ENCODE peak calls at places on chromosomes 3 and 15, in seven cellular contexts. N, T, R, Q, J, E and D are unnamed samples. For H3K36me3, the result is how much of the 10 kb centered on the place peaks cover.

GRCh38 chr3:192842711-192843436 is 74.8 kb downstream of the MB21D2 start:
- DNase-seq in N (no peak), E (no peak), R (no peak), J (no peak), Q (no peak), T (no peak), D (no peak)

GRCh38 chr3:52446042-52446441 is 1.1 kb upstream of the SEMA3G start:
- DNase-seq in J (no peak), R (no peak), Q (no peak), N (no peak), T (no peak), E (no peak), D (no peak)

GRCh38 chr3:195895900-195896360 is 12.4 kb downstream of the TNK2 start:
- DNase-seq in T (peak), N (peak), R (peak), J (peak), E (peak), Q (peak), D (no peak)

GRCh38 chr3:133578548-133579191 is 5.2 kb downstream of the CDV3 start:
- DNase-seq in Q (no peak), N (no peak), E (no peak), J (no peak), T (peak), R (peak), D (no peak)

GRCh38 chr3:174483254-174483653 is 375.9 kb upstream of the NAALADL2 start:
- DNase-seq in T (no peak), N (no peak), R (no peak), E (no peak), J (no peak), Q (no peak), D (no peak)

GRCh38 chr3:63642488-63642887 is 10.0 kb upstream of the SNTN start:
- DNase-seq in N (no peak), E (no peak), T (no peak), J (no peak), Q (no peak), R (no peak), D (no peak)

GRCh38 chr3:194306109-194306686 is 44.9 kb downstream of the CPN2 start:
- DNase-seq in R (no peak), N (no peak), T (peak), Q (no peak), E (no peak), J (peak), D (no peak)

GRCh38 chr3:44762170-44762677 is 630 bp downstream of the KIF15 start:
- DNase-seq in R (no peak), T (peak), N (no peak), E (no peak), J (no peak), Q (no peak), D (no peak)

GRCh38 chr15:58340176-58340575 is 91.6 kb upstream of the LIPC start:
- DNase-seq in E (no peak), Q (no peak), J (no peak), T (no peak), R (no peak), N (no peak), D (no peak)

GRCh38 chr15:70199601-70200000 is 101.9 kb upstream of the TLE3 start:
- DNase-seq in J (no peak), R (no peak), Q (no peak), T (no peak), N (no peak), E (no peak), D (no peak)

GRCh38 chr3:128133273-128133883 is 9.8 kb upstream of the RUVBL1 start:
- DNase-seq in Q (peak), N (no peak), E (no peak), J (no peak), R (no peak), T (peak), D (no peak)

GRCh38 chr15:69224383-69224782 is 63.9 kb downstream of the GLCE start:
- DNase-seq in E (no peak), J (no peak), N (no peak), R (no peak), T (no peak), Q (peak), D (no peak)

GRCh38 chr3:16379838-16380237 is 114.8 kb downstream of the OXNAD1 start:
- DNase-seq in R (no peak), E (no peak), N (no peak), Q (no peak), T (peak), J (no peak), D (no peak)

GRCh38 chr3:195808741-195809290 is 2.9 kb downstream of the MUC4 start:
- DNase-seq in Q (no peak), T (no peak), J (no peak), R (no peak), N (no peak), E (no peak), D (no peak)

GRCh38 chr15:36371509-36371908 is 207.9 kb upstream of the CDIN1 start:
- DNase-seq in T (no peak), R (no peak), E (no peak), J (no peak), Q (no peak), N (no peak), D (no peak)

DNA sequence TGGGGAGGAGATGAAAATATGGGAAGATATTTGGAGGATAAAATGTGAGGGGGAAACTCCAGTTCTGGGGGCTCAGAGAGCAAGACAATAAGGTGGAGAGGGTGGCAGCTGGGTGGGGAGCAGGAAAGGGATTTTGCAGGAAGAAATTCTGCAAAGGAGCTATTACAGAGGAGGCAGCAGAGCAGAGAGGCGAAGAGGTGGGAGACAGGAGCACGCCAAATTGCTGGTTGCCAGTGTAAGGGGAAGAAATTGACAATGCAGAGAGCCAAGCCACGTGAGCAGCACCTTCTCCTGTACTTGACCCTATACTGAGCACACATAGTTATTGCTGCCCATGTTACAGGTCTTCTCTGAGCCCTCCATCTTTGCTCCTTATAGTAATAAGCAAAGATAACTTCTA is 190.3 kb upstream of the ONECUT1 start:
- DNase-seq in N (no peak), Q (no peak), T (no peak), J (no peak), R (no peak), E (no peak), D (no peak)
- TF ChIP-seq CTCF in N (no peak), Q (no peak), T (no peak), J (no peak), R (no peak), E (no peak), D (no peak)

GRCh38 chr3:138232705-138233364 is 45.7 kb downstream of the ARMC8 start:
- DNase-seq in R (no peak), T (no peak), E (no peak), J (no peak), N (no peak), Q (no peak), D (no peak)

GRCh38 chr3:138230525-138230924 is 43.4 kb downstream of the ARMC8 start:
- DNase-seq in T (no peak), Q (no peak), J (no peak), R (no peak), N (no peak), E (no peak), D (no peak)

GRCh38 chr3:138234401-138235179 is 47.5 kb downstream of the ARMC8 start:
- DNase-seq in T (no peak), R (no peak), J (no peak), E (no peak), N (no peak), Q (no peak), D (no peak)
- H3K36me3 ChIP-seq in T (half or more), R (half or more), J (under half), E (under half), N (under half), Q (half or more), D (under half)

GRCh38 chr3:105678017-105678416 is 190.8 kb downstream of the CBLB start:
- DNase-seq in T (no peak), Q (no peak), N (no peak), J (no peak), R (no peak), E (no peak), D (no peak)

GRCh38 chr3:105674437-105675065 is 194.3 kb downstream of the CBLB start:
- DNase-seq in Q (no peak), J (no peak), R (no peak), T (no peak), N (no peak), E (no peak), D (no peak)

GRCh38 chr3:105676621-105677300 is 192.1 kb downstream of the CBLB start:
- DNase-seq in Q (no peak), T (no peak), J (no peak), N (no peak), E (no peak), R (no peak), D (no peak)

GRCh38 chr3:105672996-105673395 is 195.8 kb downstream of the CBLB start:
- DNase-seq in T (no peak), E (no peak), Q (no peak), J (no peak), R (no peak), N (no peak), D (no peak)
- TF ChIP-seq CTCF in T (no peak), E (no peak), Q (no peak), J (no peak), R (no peak), N (no peak), D (no peak)

GRCh38 chr3:5694267-5694666 is 506.8 kb downstream of the EDEM1 start:
- DNase-seq in Q (no peak), T (no peak), N (no peak), R (no peak), E (no peak), J (no peak), D (no peak)

GRCh38 chr3:5690490-5690889 is 503.0 kb downstream of the EDEM1 start:
- DNase-seq in Q (no peak), J (no peak), N (no peak), T (no peak), R (no peak), E (no peak), D (no peak)

GRCh38 chr3:5687230-5687629 is 499.7 kb downstream of the EDEM1 start:
- DNase-seq in R (no peak), E (no peak), N (no peak), Q (no peak), T (no peak), J (no peak), D (no peak)

GRCh38 chr3:5690904-5691532 is 503.5 kb downstream of the EDEM1 start:
- DNase-seq in Q (no peak), N (no peak), E (no peak), T (no peak), R (no peak), J (no peak), D (no peak)

GRCh38 chr3:5692446-5692845 is 504.9 kb downstream of the EDEM1 start:
- DNase-seq in R (no peak), E (no peak), T (no peak), N (no peak), Q (no peak), J (no peak), D (no peak)
- H3K36me3 ChIP-seq in R (under half), E (under half), T (under half), N (under half), Q (under half), J (under half), D (under half)

DNA sequence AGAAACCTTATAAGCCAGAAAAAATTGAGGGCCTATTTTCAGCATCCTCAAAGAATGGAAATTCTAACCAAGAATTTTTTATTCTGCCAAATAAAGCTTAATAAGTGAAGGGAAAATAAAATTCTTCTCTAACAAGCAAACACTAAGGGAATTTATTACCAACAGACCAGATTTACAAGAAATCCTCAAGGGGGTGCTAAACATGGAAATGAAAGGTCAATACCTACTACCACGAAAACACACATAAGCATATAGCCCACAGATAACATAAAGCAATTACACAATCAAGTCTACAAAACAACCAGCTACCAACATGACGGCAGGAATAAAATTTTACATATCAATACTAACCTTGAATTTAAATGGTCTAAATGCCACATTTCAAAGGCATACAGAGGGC is 883.5 kb downstream of the SI start:
- DNase-seq in J (no peak), T (no peak), Q (no peak), E (no peak), R (no peak), N (no peak), D (no peak)
- TF ChIP-seq CTCF in J (no peak), T (peak), Q (no peak), E (no peak), R (no peak), N (no peak), D (no peak)

DNA sequence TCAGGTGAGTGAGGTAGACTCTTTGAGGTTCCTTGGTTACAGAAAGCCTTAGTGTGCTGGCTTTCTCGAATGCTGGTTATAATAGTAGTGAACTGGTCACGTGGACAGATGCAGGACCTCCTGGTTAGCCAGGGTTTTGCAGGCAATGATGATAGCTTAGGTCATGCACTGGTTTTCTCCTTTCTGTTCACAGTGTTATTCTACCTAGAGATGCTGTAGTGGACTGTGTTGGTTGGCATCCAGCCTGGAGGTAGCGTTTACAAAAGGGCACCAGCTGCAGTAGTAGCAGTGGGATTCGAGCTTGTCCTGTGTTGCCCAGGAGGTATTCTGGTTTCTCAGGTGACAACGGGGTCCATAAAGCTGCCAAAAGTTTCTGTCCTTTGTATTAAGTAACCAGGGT is 27.0 kb downstream of the PCCB start:
- DNase-seq in J (no peak), Q (no peak), T (no peak), R (no peak), E (no peak), N (no peak), D (no peak)
- H3K36me3 ChIP-seq in J (under half), Q (under half), T (half or more), R (under half), E (under half), N (under half), D (under half)

DNA sequence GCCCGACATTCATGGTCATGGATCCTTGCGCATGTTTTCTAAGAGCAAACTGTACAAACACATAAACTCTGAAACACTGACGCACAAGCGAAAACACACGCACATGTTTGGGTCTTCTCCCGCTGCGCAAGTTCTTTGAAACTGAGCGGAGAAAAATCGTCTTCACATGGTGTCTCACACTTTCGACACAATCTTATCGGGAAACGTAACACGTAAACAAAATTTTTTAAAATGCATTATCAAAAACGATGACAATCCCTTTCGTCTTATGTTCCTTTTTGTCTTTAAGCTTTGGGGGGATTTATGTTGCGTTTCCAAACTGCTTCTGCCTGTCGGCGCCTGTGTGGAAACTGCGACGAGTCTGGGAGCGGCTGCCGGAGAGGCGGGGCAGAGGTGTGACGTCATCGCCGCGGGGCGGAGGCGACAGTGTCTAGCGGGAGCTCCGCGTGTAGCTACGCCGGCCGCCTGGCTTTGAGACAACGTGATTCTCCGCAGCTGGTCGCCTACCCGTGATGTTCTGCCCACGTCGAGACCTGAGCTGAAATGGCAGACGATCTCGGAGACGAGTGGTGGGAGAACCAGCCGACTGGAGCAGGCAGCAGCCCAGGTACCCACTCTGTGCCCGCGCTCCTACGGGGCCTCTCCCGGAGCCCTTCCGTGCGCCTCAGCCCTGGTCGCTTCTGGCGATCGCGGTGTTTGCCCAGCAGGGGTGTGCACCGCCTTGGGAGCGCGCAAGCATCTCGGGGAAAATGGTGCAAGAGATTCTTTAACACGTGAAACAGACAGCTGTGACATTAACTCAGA is at the start of gene CMSS1:
- DNase-seq in E (peak), R (peak), Q (peak), J (peak), T (peak), N (peak), D (peak)
- TF ChIP-seq CTCF in E (peak), R (peak), Q (peak), J (peak), T (peak), N (peak), D (peak)

GRCh38 chr15:31974855-31975421 is 55.4 kb upstream of the CHRNA7 start:
- DNase-seq in T (peak), E (no peak), Q (no peak), N (no peak), J (no peak), R (no peak), D (no peak)
- H3K36me3 ChIP-seq in T (under half), E (under half), Q (under half), N (under half), J (under half), R (under half), D (under half)

DNA sequence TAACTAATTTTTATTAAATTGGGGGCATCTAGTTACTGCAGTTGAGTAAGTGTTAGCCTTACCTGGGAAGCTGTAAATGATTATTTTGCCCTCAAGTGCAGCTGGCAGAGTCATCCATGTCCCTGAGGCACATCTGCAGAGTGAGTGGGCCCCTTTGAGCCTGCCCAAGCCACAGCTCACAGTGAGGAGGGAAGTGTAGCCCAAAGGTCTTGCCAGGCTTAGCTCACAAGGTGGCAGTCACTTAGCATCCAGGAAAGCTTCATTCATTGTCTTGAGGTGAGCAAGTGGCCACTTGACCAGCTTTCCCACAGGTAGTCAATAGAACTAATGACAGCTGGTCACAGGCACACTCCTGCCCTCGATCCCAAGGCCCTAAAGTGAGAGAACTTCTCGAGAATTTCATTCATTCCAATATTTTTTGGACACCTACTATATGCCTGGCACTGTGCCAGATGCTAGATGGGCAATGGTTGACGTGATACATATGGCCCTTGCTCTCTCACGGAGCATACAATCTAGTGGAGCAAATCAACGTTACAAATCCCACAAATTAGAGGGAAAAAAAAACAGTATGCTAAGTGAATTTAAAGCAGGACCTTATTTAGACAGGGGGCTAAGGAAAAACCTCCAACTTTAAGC is 163.3 kb upstream of the IL12A start:
- DNase-seq in N (no peak), T (no peak), E (no peak), Q (no peak), R (no peak), J (no peak), D (no peak)
- TF ChIP-seq CTCF in N (no peak), T (no peak), E (no peak), Q (no peak), R (no peak), J (no peak), D (no peak)